ENCODE peak calls at places on chromosomes 5 and 9, in five cellular contexts. One of them, this sample, is unnamed.

GRCh38 chr5:16693879-16694278 is 77.1 kb upstream of the RETREG1 start:
- DNase-seq in transverse colon: no peak
- DNase-seq in ovary: no peak
- DNase-seq in mucosa of descending colon: no peak
- DNase-seq in AG04450: no peak
- DNase-seq in this sample: no peak

GRCh38 chr9:130963916-130964315 is 24.9 kb upstream of the FIBCD1 start:
- DNase-seq in transverse colon: no peak
- DNase-seq in ovary: no peak
- DNase-seq in mucosa of descending colon: no peak
- DNase-seq in AG04450: no peak
- DNase-seq in this sample: no peak

GRCh38 chr5:33270671-33271070 is 170.1 kb upstream of the TARS1 start:
- DNase-seq in transverse colon: no peak
- DNase-seq in ovary: no peak
- DNase-seq in mucosa of descending colon: no peak
- DNase-seq in AG04450: no peak
- DNase-seq in this sample: no peak

GRCh38 chr5:20128346-20128745 is 140.3 kb upstream of the CDH18 start:
- DNase-seq in transverse colon: no peak
- DNase-seq in ovary: no peak
- DNase-seq in mucosa of descending colon: no peak
- DNase-seq in AG04450: no peak
- DNase-seq in this sample: no peak

GRCh38 chr5:136155769-136156168 is 23.1 kb downstream of the SMAD5 start:
- DNase-seq in transverse colon: no peak
- DNase-seq in ovary: no peak
- DNase-seq in mucosa of descending colon: no peak
- DNase-seq in AG04450: no peak
- DNase-seq in this sample: no peak

GRCh38 chr9:95511952-95512750 is 4.6 kb downstream of the PTCH1 start:
- DNase-seq in transverse colon: no peak
- DNase-seq in ovary: peak
- DNase-seq in mucosa of descending colon: no peak
- DNase-seq in AG04450: no peak
- DNase-seq in this sample: no peak

GRCh38 chr9:77933019-77933418 is 98.6 kb downstream of the GNAQ start:
- DNase-seq in transverse colon: no peak
- DNase-seq in ovary: no peak
- DNase-seq in mucosa of descending colon: no peak
- DNase-seq in AG04450: no peak
- DNase-seq in this sample: peak

GRCh38 chr9:135690836-135691570 is 8.3 kb downstream of the SOHLH1 start:
- DNase-seq in transverse colon: no peak
- DNase-seq in ovary: no peak
- DNase-seq in mucosa of descending colon: no peak
- DNase-seq in AG04450: no peak
- DNase-seq in this sample: no peak

GRCh38 chr5:163509288-163510040 is 4.0 kb downstream of the MAT2B start:
- DNase-seq in transverse colon: peak
- DNase-seq in ovary: no peak
- DNase-seq in mucosa of descending colon: no peak
- DNase-seq in AG04450: no peak
- DNase-seq in this sample: peak

GRCh38 chr9:127033059-127033458 is 89.4 kb downstream of the ANGPTL2 start:
- DNase-seq in transverse colon: no peak
- DNase-seq in ovary: no peak
- DNase-seq in mucosa of descending colon: no peak
- DNase-seq in AG04450: no peak
- DNase-seq in this sample: no peak

GRCh38 chr5:112625586-112625985 is 112.1 kb upstream of the APC start:
- DNase-seq in transverse colon: no peak
- DNase-seq in ovary: no peak
- DNase-seq in mucosa of descending colon: no peak
- DNase-seq in AG04450: no peak
- DNase-seq in this sample: no peak

GRCh38 chr5:51226420-51226735 is 156.9 kb upstream of the ISL1 start:
- DNase-seq in transverse colon: no peak
- DNase-seq in ovary: no peak
- DNase-seq in mucosa of descending colon: no peak
- DNase-seq in AG04450: no peak
- DNase-seq in this sample: peak

GRCh38 chr9:135340143-135340655 is 139.4 kb upstream of the PPP1R26 start:
- DNase-seq in transverse colon: no peak
- DNase-seq in ovary: no peak
- DNase-seq in mucosa of descending colon: no peak
- DNase-seq in AG04450: no peak
- DNase-seq in this sample: no peak

GRCh38 chr5:1471997-1472963 is 27.0 kb upstream of the SLC6A3 start:
- DNase-seq in transverse colon: no peak
- DNase-seq in ovary: no peak
- DNase-seq in mucosa of descending colon: no peak
- DNase-seq in AG04450: no peak
- DNase-seq in this sample: no peak

GRCh38 chr5:77869115-77869798 is 93.1 kb upstream of the TBCA start:
- DNase-seq in transverse colon: no peak
- DNase-seq in ovary: no peak
- DNase-seq in mucosa of descending colon: no peak
- DNase-seq in AG04450: no peak
- DNase-seq in this sample: no peak

GRCh38 chr9:4967521-4967920 is 17.6 kb upstream of the JAK2 start:
- DNase-seq in transverse colon: no peak
- DNase-seq in ovary: no peak
- DNase-seq in mucosa of descending colon: no peak
- DNase-seq in AG04450: no peak
- DNase-seq in this sample: no peak

GRCh38 chr5:145681686-145682085 is 153.5 kb downstream of the PRELID2 start:
- DNase-seq in transverse colon: peak
- DNase-seq in ovary: no peak
- DNase-seq in mucosa of descending colon: no peak
- DNase-seq in AG04450: peak
- DNase-seq in this sample: peak

GRCh38 chr5:139369181-139369580 is 13.9 kb downstream of the SLC23A1 start:
- DNase-seq in transverse colon: no peak
- DNase-seq in ovary: no peak
- DNase-seq in mucosa of descending colon: no peak
- DNase-seq in AG04450: no peak
- DNase-seq in this sample: no peak

GRCh38 chr5:139363937-139364336 is 19.2 kb downstream of the SLC23A1 start:
- DNase-seq in transverse colon: no peak
- DNase-seq in ovary: no peak
- DNase-seq in mucosa of descending colon: no peak
- DNase-seq in AG04450: no peak
- DNase-seq in this sample: no peak

GRCh38 chr5:139364466-139364865 is 18.6 kb downstream of the SLC23A1 start:
- DNase-seq in transverse colon: no peak
- DNase-seq in ovary: no peak
- DNase-seq in mucosa of descending colon: no peak
- DNase-seq in AG04450: no peak
- DNase-seq in this sample: no peak

GRCh38 chr5:139371482-139372435 is 11.3 kb downstream of the SLC23A1 start:
- DNase-seq in transverse colon: no peak
- DNase-seq in ovary: no peak
- DNase-seq in mucosa of descending colon: no peak
- DNase-seq in AG04450: no peak
- DNase-seq in this sample: no peak

DNA sequence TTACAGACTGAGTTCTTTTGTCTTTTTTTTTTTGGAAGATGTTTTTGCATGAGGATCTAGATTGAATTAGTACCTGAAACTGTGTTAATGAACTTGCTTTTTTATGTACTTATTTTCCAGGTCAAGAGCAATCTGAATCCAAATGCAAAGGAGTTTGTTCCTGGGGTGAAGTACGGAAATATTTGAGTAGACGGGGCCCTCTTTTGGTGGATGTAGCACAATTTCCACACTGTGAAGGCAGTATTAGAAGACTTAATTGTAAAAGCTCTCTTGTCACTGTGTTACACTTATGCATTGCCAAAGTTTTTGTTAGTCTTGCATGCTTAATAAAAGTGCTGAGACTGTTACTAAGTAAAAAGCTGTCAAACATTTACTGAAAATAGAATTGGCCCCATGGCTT is 14.5 kb downstream of the SLC23A1 start:
- DNase-seq in transverse colon: no peak
- DNase-seq in ovary: no peak
- DNase-seq in mucosa of descending colon: no peak
- DNase-seq in AG04450: no peak
- DNase-seq in this sample: no peak
- TF ChIP-seq CTCF in transverse colon: no peak
- TF ChIP-seq CTCF in ovary: no peak
- TF ChIP-seq CTCF in mucosa of descending colon: no peak
- TF ChIP-seq CTCF in AG04450: no peak
- TF ChIP-seq CTCF in this sample: no peak

DNA sequence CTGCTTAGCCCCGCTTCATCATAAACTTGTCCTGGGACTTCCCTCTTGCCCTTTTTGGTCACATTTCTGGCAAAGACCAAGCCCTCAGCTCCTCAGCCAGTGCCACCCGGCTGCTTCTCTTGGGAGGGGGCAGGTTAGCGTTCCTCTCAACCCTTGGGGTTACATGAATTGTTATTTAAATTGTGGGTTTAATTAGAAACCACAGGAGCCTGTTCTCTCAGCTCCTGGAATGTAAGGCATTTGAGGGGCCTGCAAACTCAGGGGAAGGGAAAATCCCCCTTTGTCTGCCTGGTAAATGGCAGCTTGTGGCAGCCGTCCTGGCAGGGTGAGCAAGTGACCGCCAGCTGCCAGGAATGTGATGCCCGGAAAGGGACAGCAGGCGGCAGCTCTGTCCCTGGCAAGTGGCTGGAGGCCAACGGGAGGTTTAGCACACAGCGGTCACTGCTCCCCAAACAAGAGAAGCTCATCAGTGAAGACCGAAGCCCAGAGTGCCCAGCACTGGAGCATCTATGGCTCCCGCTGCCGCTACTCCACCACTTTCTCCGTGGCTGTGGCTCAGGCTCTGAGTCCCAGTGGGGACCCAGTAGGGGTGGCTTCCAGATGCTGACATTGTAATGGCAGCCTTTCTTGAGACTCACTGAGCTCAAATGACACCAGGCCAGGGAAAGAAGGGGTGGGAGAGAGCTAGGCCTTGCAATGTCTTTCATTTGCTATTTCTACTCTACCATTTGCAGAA is 51.7 kb downstream of the SHB start:
- DNase-seq in transverse colon: no peak
- DNase-seq in ovary: no peak
- DNase-seq in mucosa of descending colon: no peak
- DNase-seq in AG04450: no peak
- DNase-seq in this sample: peak
- TF ChIP-seq CTCF in transverse colon: no peak
- TF ChIP-seq CTCF in ovary: no peak
- TF ChIP-seq CTCF in mucosa of descending colon: no peak
- TF ChIP-seq CTCF in AG04450: no peak
- TF ChIP-seq CTCF in this sample: no peak

GRCh38 chr5:171813813-171814212 is 28.2 kb downstream of the SMIM23 start:
- DNase-seq in transverse colon: no peak
- DNase-seq in ovary: no peak
- DNase-seq in mucosa of descending colon: no peak
- DNase-seq in AG04450: no peak
- DNase-seq in this sample: no peak
- TF ChIP-seq CTCF in transverse colon: no peak
- TF ChIP-seq CTCF in ovary: no peak
- TF ChIP-seq CTCF in mucosa of descending colon: no peak
- TF ChIP-seq CTCF in AG04450: no peak
- TF ChIP-seq CTCF in this sample: no peak

GRCh38 chr5:157366741-157367684 is 93.0 kb upstream of the NIPAL4 start:
- DNase-seq in transverse colon: no peak
- DNase-seq in ovary: no peak
- DNase-seq in mucosa of descending colon: no peak
- DNase-seq in AG04450: peak
- DNase-seq in this sample: no peak
- TF ChIP-seq CTCF in transverse colon: peak
- TF ChIP-seq CTCF in ovary: no peak
- TF ChIP-seq CTCF in mucosa of descending colon: no peak
- TF ChIP-seq CTCF in AG04450: peak
- TF ChIP-seq CTCF in this sample: peak

DNA sequence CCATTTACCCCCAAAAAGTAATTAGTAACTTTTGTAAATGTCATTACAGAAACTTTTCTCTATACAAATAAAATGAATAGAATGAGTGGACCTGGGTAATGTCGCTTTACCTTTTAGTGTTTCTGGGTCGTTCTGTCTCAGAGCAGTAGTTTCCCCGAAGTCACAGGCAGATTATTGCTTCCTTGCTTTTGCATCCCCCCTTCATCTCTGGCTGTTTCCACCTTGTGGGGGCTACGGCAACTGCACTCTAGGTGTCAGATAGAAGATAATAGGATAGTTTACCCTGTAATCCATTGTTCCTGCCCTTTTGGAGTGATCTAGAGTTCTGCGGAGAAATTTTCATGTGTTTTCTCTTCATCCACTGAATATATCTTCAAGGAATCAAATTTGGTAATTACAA is 68.7 kb downstream of the PRR16 start:
- DNase-seq in transverse colon: no peak
- DNase-seq in ovary: no peak
- DNase-seq in mucosa of descending colon: no peak
- DNase-seq in AG04450: no peak
- DNase-seq in this sample: peak
- TF ChIP-seq CTCF in transverse colon: no peak
- TF ChIP-seq CTCF in ovary: no peak
- TF ChIP-seq CTCF in mucosa of descending colon: no peak
- TF ChIP-seq CTCF in AG04450: peak
- TF ChIP-seq CTCF in this sample: no peak